ENCODE peak calls at places on chromosomes 11 and 22, in seven cellular contexts. One of them, this sample, is unnamed.

GRCh38 chr11:5280582-5281102 is 10.9 kb upstream of the HBE1 start:
- DNase-seq in activated CD4-positive, alpha-beta T cell treated with anti-CD3 and anti-CD28 coated beads for 24 hours: no peak
- DNase-seq in OCI-M1: peak; percentile 99
- DNase-seq in NCI-H510A treated with DMSO at 0.1 percent for 48 hours: peak; percentile 24
- DNase-seq in NCI-H1694 treated with DMSO at 0.1 percent for 48 hours: no peak
- DNase-seq in WERI-Rb-1: no peak
- DNase-seq in stimulated activated CD8-positive, alpha-beta memory T cell treated with anti-CD3 and anti-CD28 coated beads, Interleukin-7, amount 100 ng/mL, for 24 hours: no peak
- DNase-seq in this sample: peak; percentile 25

GRCh38 chr22:43144949-43145348 is 1.8 kb upstream of the MCAT start:
- DNase-seq in OCI-M1: no peak
- DNase-seq in NCI-H1694 treated with DMSO at 0.1 percent for 48 hours: no peak
- DNase-seq in activated CD4-positive, alpha-beta T cell treated with anti-CD3 and anti-CD28 coated beads for 24 hours: no peak
- DNase-seq in NCI-H510A treated with DMSO at 0.1 percent for 48 hours: no peak
- DNase-seq in WERI-Rb-1: peak; percentile 48
- DNase-seq in stimulated activated CD8-positive, alpha-beta memory T cell treated with anti-CD3 and anti-CD28 coated beads, Interleukin-7, amount 100 ng/mL, for 24 hours: no peak
- DNase-seq in this sample: no peak

GRCh38 chr11:121932646-121933185 is 183.3 kb downstream of the BLID start:
- DNase-seq in NCI-H510A treated with DMSO at 0.1 percent for 48 hours: no peak
- DNase-seq in OCI-M1: no peak
- DNase-seq in stimulated activated CD8-positive, alpha-beta memory T cell treated with anti-CD3 and anti-CD28 coated beads, Interleukin-7, amount 100 ng/mL, for 24 hours: no peak
- DNase-seq in WERI-Rb-1: no peak
- DNase-seq in activated CD4-positive, alpha-beta T cell treated with anti-CD3 and anti-CD28 coated beads for 24 hours: no peak
- DNase-seq in NCI-H1694 treated with DMSO at 0.1 percent for 48 hours: no peak
- DNase-seq in this sample: no peak

GRCh38 chr22:38724926-38725571 is 19.3 kb downstream of the GTPBP1 start:
- DNase-seq in stimulated activated CD8-positive, alpha-beta memory T cell treated with anti-CD3 and anti-CD28 coated beads, Interleukin-7, amount 100 ng/mL, for 24 hours: no peak
- DNase-seq in OCI-M1: peak; percentile 37
- DNase-seq in activated CD4-positive, alpha-beta T cell treated with anti-CD3 and anti-CD28 coated beads for 24 hours: no peak
- DNase-seq in NCI-H510A treated with DMSO at 0.1 percent for 48 hours: no peak
- DNase-seq in NCI-H1694 treated with DMSO at 0.1 percent for 48 hours: peak; percentile 44
- DNase-seq in WERI-Rb-1: no peak
- DNase-seq in this sample: peak; percentile 57

GRCh38 chr11:93370260-93370659 is 39.7 kb downstream of the DEUP1 start:
- DNase-seq in stimulated activated CD8-positive, alpha-beta memory T cell treated with anti-CD3 and anti-CD28 coated beads, Interleukin-7, amount 100 ng/mL, for 24 hours: no peak
- DNase-seq in NCI-H1694 treated with DMSO at 0.1 percent for 48 hours: no peak
- DNase-seq in WERI-Rb-1: no peak
- DNase-seq in activated CD4-positive, alpha-beta T cell treated with anti-CD3 and anti-CD28 coated beads for 24 hours: no peak
- DNase-seq in NCI-H510A treated with DMSO at 0.1 percent for 48 hours: no peak
- DNase-seq in OCI-M1: no peak
- DNase-seq in this sample: no peak

GRCh38 chr11:126839496-126839895 is 161.1 kb downstream of the KIRREL3 start:
- DNase-seq in WERI-Rb-1: no peak
- DNase-seq in OCI-M1: peak; percentile 70
- DNase-seq in NCI-H1694 treated with DMSO at 0.1 percent for 48 hours: no peak
- DNase-seq in stimulated activated CD8-positive, alpha-beta memory T cell treated with anti-CD3 and anti-CD28 coated beads, Interleukin-7, amount 100 ng/mL, for 24 hours: no peak
- DNase-seq in NCI-H510A treated with DMSO at 0.1 percent for 48 hours: no peak
- DNase-seq in activated CD4-positive, alpha-beta T cell treated with anti-CD3 and anti-CD28 coated beads for 24 hours: no peak
- DNase-seq in this sample: no peak

GRCh38 chr11:120169981-120170698 is 32.2 kb upstream of the TRIM29 start:
- DNase-seq in WERI-Rb-1: no peak
- DNase-seq in NCI-H1694 treated with DMSO at 0.1 percent for 48 hours: no peak
- DNase-seq in NCI-H510A treated with DMSO at 0.1 percent for 48 hours: no peak
- DNase-seq in OCI-M1: no peak
- DNase-seq in activated CD4-positive, alpha-beta T cell treated with anti-CD3 and anti-CD28 coated beads for 24 hours: no peak
- DNase-seq in stimulated activated CD8-positive, alpha-beta memory T cell treated with anti-CD3 and anti-CD28 coated beads, Interleukin-7, amount 100 ng/mL, for 24 hours: no peak
- DNase-seq in this sample: no peak

GRCh38 chr11:9459573-9460321 is 1.1 kb upstream of the ZNF143 start:
- DNase-seq in NCI-H1694 treated with DMSO at 0.1 percent for 48 hours: peak; percentile 4
- DNase-seq in OCI-M1: peak; percentile 69
- DNase-seq in NCI-H510A treated with DMSO at 0.1 percent for 48 hours: peak; percentile 37
- DNase-seq in WERI-Rb-1: peak; percentile 59
- DNase-seq in stimulated activated CD8-positive, alpha-beta memory T cell treated with anti-CD3 and anti-CD28 coated beads, Interleukin-7, amount 100 ng/mL, for 24 hours: no peak
- DNase-seq in activated CD4-positive, alpha-beta T cell treated with anti-CD3 and anti-CD28 coated beads for 24 hours: no peak
- DNase-seq in this sample: peak; percentile 81